ENCODE peak calls at places on chromosome 1, in nine cellular contexts. A is breast epithelium, M is left ventricle myocardium inferior, J is testis, K is heart right ventricle, I is A549, Y is thoracic aorta, Q is GM23338, F is Peyer's patch. N is an unnamed sample. For H3K4me1, the result is how much of the 10 kb centered on the place peaks cover.

GRCh38 chr1:156694563-156694962 is 10.8 kb downstream of the CRABP2 start:
- DNase-seq in I (no peak), K (no peak), Y (no peak), A (no peak), J (no peak), F (no peak), M (no peak), Q (peak), N (no peak)

GRCh38 chr1:44810101-44810761 is 1.9 kb downstream of the BTBD19 start:
- DNase-seq in A (peak), Q (no peak), F (peak), M (peak), Y (no peak), J (peak), I (no peak), K (no peak), N (peak)

GRCh38 chr1:114353233-114353632 is 157.8 kb downstream of the TRIM33 start:
- DNase-seq in I (no peak), A (peak), Y (no peak), M (peak), J (peak), K (peak), Q (peak), F (no peak), N (peak)

GRCh38 chr1:63779338-63779819 is 5.6 kb downstream of the ROR1 start:
- DNase-seq in J (no peak), K (no peak), F (no peak), I (no peak), M (no peak), A (no peak), Q (peak), Y (no peak), N (no peak)

GRCh38 chr1:167095368-167095767 is 1.5 kb downstream of the STYXL2 start:
- DNase-seq in Q (no peak), I (no peak), J (no peak), F (no peak), M (no peak), K (no peak), A (peak), Y (no peak), N (peak)

GRCh38 chr1:227729881-227730629 is 5.0 kb downstream of the JMJD4 start:
- DNase-seq in Y (no peak), A (no peak), I (peak), M (no peak), F (peak), Q (peak), K (no peak), J (peak), N (peak)

GRCh38 chr1:14763977-14764376 is 165.5 kb downstream of the KAZN start:
- DNase-seq in Q (peak), A (no peak), F (no peak), J (no peak), Y (no peak), I (no peak), K (no peak), M (no peak), N (no peak)

GRCh38 chr1:183622884-183623785 is 12.4 kb downstream of the ARPC5 start:
- DNase-seq in I (peak), Y (no peak), J (peak), A (no peak), M (peak), Q (peak), K (peak), F (no peak), N (peak)

GRCh38 chr1:159913451-159914192 is 11.7 kb downstream of the TAGLN2 start:
- DNase-seq in M (no peak), A (no peak), Y (no peak), K (no peak), I (no peak), Q (peak), J (no peak), F (no peak), N (no peak)

GRCh38 chr1:41323243-41323642 is 38.0 kb upstream of the FOXO6 start:
- DNase-seq in J (no peak), F (no peak), I (no peak), Y (no peak), A (no peak), Q (no peak), M (no peak), K (no peak), N (no peak)

GRCh38 chr1:77536813-77537212 is 145.6 kb downstream of the ZZZ3 start:
- DNase-seq in K (no peak), F (no peak), A (no peak), J (no peak), Y (no peak), M (no peak), I (peak), Q (no peak), N (peak)

GRCh38 chr1:229156819-229157218 is 114.1 kb upstream of the RAB4A start:
- DNase-seq in K (peak), A (peak), M (no peak), Q (peak), Y (no peak), F (no peak), J (peak), I (peak), N (no peak)

GRCh38 chr1:202701200-202701599 is 9.1 kb downstream of the SYT2 start:
- DNase-seq in Q (no peak), Y (no peak), J (no peak), I (no peak), F (no peak), M (no peak), A (no peak), K (no peak), N (no peak)

GRCh38 chr1:3049905-3050304 is 19.1 kb upstream of the PRDM16 start:
- DNase-seq in J (peak), Y (no peak), M (no peak), I (no peak), A (no peak), Q (no peak), K (no peak), F (no peak), N (no peak)

DNA sequence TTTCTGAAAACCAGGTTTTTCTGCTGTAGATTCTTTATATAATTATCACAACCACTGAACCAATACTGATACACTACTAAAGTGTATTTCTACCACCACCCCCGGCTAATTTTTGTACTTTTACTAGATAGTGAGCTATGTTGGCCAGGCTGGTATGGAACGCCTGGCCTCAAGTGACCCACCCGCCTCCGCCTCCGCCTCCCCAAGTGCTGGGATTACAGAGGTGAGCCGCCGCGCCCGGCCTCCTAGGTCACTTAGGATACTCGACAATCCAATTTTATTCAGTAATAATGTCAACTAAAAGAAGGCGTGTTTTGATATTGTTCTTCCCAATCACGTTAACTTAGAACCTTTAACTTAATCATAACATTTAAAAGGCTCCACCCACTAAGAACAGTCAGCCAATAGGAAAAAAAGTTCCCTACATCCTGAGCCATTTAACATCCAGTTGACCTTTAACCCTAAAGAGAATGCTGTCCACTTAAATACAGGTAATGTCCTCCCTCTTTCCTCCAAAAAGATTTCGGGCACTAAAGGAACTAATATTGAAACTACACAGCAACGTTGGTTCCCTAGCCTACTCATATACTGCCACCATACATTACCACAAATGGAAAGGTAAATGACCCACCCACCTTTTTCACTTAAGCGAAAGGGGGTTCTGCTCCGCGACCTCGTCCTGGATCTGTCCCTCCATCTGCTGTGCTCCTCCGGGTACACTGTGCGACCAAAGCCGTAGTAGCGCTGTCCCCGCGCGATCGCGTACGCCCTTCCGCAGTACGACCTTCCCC is 1.2 kb downstream of the RSRP1 start:
- DNase-seq in J (no peak), A (no peak), F (peak), Y (no peak), I (peak), M (no peak), K (no peak), Q (peak), N (no peak)
- H3K4me1 ChIP-seq in J (under half), A (under half), F (under half), Y (under half), I (under half), M (half or more), K (under half), Q (under half), N (under half)

GRCh38 chr1:918353-918752 is 5.4 kb upstream of the SAMD11 start:
- DNase-seq in I (no peak), A (no peak), F (no peak), M (no peak), J (no peak), K (no peak), Y (no peak), Q (no peak), N (no peak)

GRCh38 chr1:918843-919242 is 4.9 kb upstream of the SAMD11 start:
- DNase-seq in Y (no peak), A (no peak), M (no peak), I (no peak), K (no peak), J (no peak), F (no peak), Q (no peak), N (no peak)

GRCh38 chr1:920008-920407 is 3.7 kb upstream of the SAMD11 start:
- DNase-seq in Y (no peak), F (no peak), I (no peak), J (no peak), A (no peak), Q (no peak), K (no peak), M (no peak), N (no peak)

GRCh38 chr1:920506-920905 is 3.2 kb upstream of the SAMD11 start:
- DNase-seq in K (no peak), M (no peak), I (no peak), A (no peak), Q (no peak), F (no peak), J (no peak), Y (no peak), N (no peak)

GRCh38 chr1:919271-919872 is 4.4 kb upstream of the SAMD11 start:
- DNase-seq in K (no peak), M (no peak), J (no peak), Y (no peak), Q (no peak), F (no peak), I (no peak), A (no peak), N (no peak)
- TF ChIP-seq CTCF in K (no peak), M (no peak), J (no peak), Y (no peak), Q (peak), F (no peak), I (peak), A (no peak), N (no peak)

GRCh38 chr1:107323765-107324164 is 182.9 kb downstream of the NTNG1 start:
- DNase-seq in F (no peak), J (no peak), I (no peak), Q (peak), M (no peak), K (no peak), Y (no peak), A (no peak), N (no peak)
- H3K4me1 ChIP-seq in F (under half), J (under half), I (under half), Q (under half), M (under half), K (under half), Y (under half), A (under half), N (under half)

GRCh38 chr1:181155339-181155738 is 66.8 kb downstream of the IER5 start:
- DNase-seq in K (no peak), Q (no peak), F (no peak), Y (no peak), A (no peak), M (no peak), J (no peak), I (no peak), N (no peak)

GRCh38 chr1:181151378-181152326 is 63.2 kb downstream of the IER5 start:
- DNase-seq in J (no peak), Q (no peak), Y (no peak), I (no peak), K (peak), M (no peak), F (no peak), A (no peak), N (no peak)

GRCh38 chr1:181153634-181153961 is 65.1 kb downstream of the IER5 start:
- DNase-seq in F (no peak), M (no peak), K (no peak), Q (no peak), A (no peak), Y (no peak), J (no peak), I (no peak), N (no peak)

GRCh38 chr1:181150842-181151241 is 62.3 kb downstream of the IER5 start:
- DNase-seq in M (no peak), A (no peak), Y (no peak), F (no peak), I (no peak), J (no peak), K (no peak), Q (no peak), N (no peak)

GRCh38 chr1:181152892-181153633 is 64.6 kb downstream of the IER5 start:
- DNase-seq in F (peak), I (no peak), Q (peak), J (peak), M (peak), K (peak), Y (peak), A (peak), N (peak)
- TF ChIP-seq CTCF in F (peak), I (no peak), Q (peak), J (no peak), M (peak), K (peak), Y (peak), A (no peak), N (peak)

GRCh38 chr1:10762153-10762523 is 34.3 kb downstream of the CASZ1 start:
- DNase-seq in Y (no peak), A (no peak), I (no peak), K (peak), J (no peak), M (no peak), F (no peak), Q (no peak), N (no peak)
- H3K4me1 ChIP-seq in Y (under half), A (under half), I (under half), K (half or more), J (under half), M (half or more), F (under half), Q (under half), N (under half)

DNA sequence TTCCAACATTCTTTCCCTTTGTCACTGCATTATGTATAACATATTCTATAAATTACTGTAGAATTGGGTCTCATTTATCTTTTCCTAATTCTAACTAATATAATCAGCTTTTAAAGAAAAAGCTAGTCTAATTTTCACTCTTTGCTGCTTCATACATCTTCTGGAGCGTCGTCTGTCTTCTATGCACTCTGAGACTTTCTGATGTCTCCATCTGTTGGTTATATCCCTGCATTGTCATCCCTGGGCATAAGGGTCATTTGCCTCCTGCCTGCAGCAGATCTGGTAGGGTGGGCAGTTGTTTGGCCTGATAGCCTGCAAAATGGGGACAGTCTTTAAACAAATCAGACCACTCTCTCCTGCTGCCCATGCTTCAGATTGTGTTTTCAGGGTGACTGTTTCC is 40.8 kb upstream of the DYNLT5 start:
- DNase-seq in I (no peak), K (no peak), J (no peak), A (no peak), Y (no peak), M (no peak), Q (peak), F (no peak), N (no peak)
- TF ChIP-seq CTCF in I (peak), K (peak), J (no peak), A (no peak), Y (no peak), M (peak), Q (peak), F (no peak), N (no peak)

N was measured in adrenal gland.